ENCODE peak calls at places on chromosomes 16 and 17, in six cellular contexts. C, Z, A, K, Q and L are unnamed samples.

GRCh38 chr17:37708008-37708615 is 36.7 kb downstream of the HNF1B start:
- DNase-seq in C (peak; percentile 41), Z (no peak), A (no peak), K (no peak), Q (no peak), L (no peak)

GRCh38 chr17:74842599-74843351 is 16.9 kb downstream of the GRIN2C start:
- DNase-seq in C (peak; percentile 82), Z (peak; percentile 78), A (peak; percentile 98), K (peak; percentile 89), Q (no peak), L (peak; percentile 100)

GRCh38 chr17:5049314-5049819 is 14.1 kb upstream of the SLC52A1 start:
- DNase-seq in C (no peak), Z (no peak), A (no peak), K (no peak), Q (peak; percentile 17), L (no peak)

GRCh38 chr16:57356547-57356946 is 2.0 kb upstream of the CCL22 start:
- DNase-seq in C (no peak), Z (no peak), A (no peak), K (no peak), Q (no peak), L (no peak)

GRCh38 chr17:81684442-81684911 is 666 bp downstream of the HGS start:
- DNase-seq in C (no peak), Z (peak; percentile 55), A (peak; percentile 78), K (no peak), Q (no peak), L (peak; percentile 99)

GRCh38 chr17:81553616-81554181 is 1.5 kb upstream of the FAAP100 start:
- DNase-seq in C (peak; percentile 71), Z (peak; percentile 33), A (no peak), K (no peak), Q (peak; percentile 18), L (peak; percentile 99)

GRCh38 chr16:57537596-57538234 is 1.3 kb upstream of the CCDC102A start:
- DNase-seq in C (no peak), Z (no peak), A (peak; percentile 17), K (no peak), Q (no peak), L (no peak)

GRCh38 chr16:68070249-68070725 is 14.9 kb upstream of the NFATC3 start:
- DNase-seq in C (no peak), Z (no peak), A (no peak), K (no peak), Q (no peak), L (no peak)

GRCh38 chr17:66319226-66319625 is 16.8 kb downstream of the PRKCA start:
- DNase-seq in C (no peak), Z (no peak), A (no peak), K (no peak), Q (no peak), L (no peak)

GRCh38 chr17:51044964-51045363 is 75.7 kb downstream of the SPAG9 start:
- DNase-seq in C (no peak), Z (peak; percentile 20), A (no peak), K (no peak), Q (no peak), L (no peak)